ENCODE peak calls at places on chromosomes 6 and 20, in four cellular contexts. A is IMR-90; V is OCI-LY7; R is CD8-positive, alpha-beta T cell. B is an unnamed sample.

GRCh38 chr6:39251406-39251805 is 22.1 kb upstream of the KCNK5 start:
- DNase-seq in A (no peak), V (no peak), R (no peak), B (no peak)

GRCh38 chr6:134810402-134810801 is 139.5 kb downstream of the ALDH8A1 start:
- DNase-seq in A (peak), V (no peak), R (no peak), B (no peak)

GRCh38 chr20:24318569-24319352 is 150.7 kb upstream of the SYNDIG1 start:
- DNase-seq in A (no peak), V (no peak), R (no peak), B (no peak)

GRCh38 chr6:169589699-169590257 is 112.1 kb downstream of the WDR27 start:
- DNase-seq in A (no peak), V (no peak), R (no peak), B (no peak)

GRCh38 chr6:31972709-31973350 is 892 bp upstream of the DXO start:
- DNase-seq in A (peak), V (no peak), R (no peak), B (peak)

GRCh38 chr6:19945843-19946358 is 108.7 kb downstream of the ID4 start:
- DNase-seq in A (no peak), V (no peak), R (no peak), B (no peak)

GRCh38 chr6:117270121-117270959 is 5.0 kb downstream of the VGLL2 start:
- DNase-seq in A (no peak), V (no peak), R (no peak), B (no peak)

GRCh38 chr20:60431349-60431748 is 473.1 kb downstream of the CDH26 start:
- DNase-seq in A (no peak), V (no peak), R (no peak), B (no peak)

GRCh38 chr20:36469973-36470372 is 71.3 kb upstream of the MYL9 start:
- DNase-seq in A (no peak), V (no peak), R (no peak), B (no peak)

GRCh38 chr6:100906325-100906724 is 25.2 kb upstream of the ASCC3 start:
- DNase-seq in A (no peak), V (no peak), R (no peak), B (no peak)

GRCh38 chr6:139235666-139236065 is 56.1 kb downstream of the TXLNB start:
- DNase-seq in A (no peak), V (no peak), R (no peak), B (no peak)

GRCh38 chr6:139236105-139236504 is 55.7 kb downstream of the TXLNB start:
- DNase-seq in A (no peak), V (peak), R (no peak), B (no peak)

GRCh38 chr6:139231206-139231605 is 60.6 kb downstream of the TXLNB start:
- DNase-seq in A (peak), V (no peak), R (no peak), B (no peak)

DNA sequence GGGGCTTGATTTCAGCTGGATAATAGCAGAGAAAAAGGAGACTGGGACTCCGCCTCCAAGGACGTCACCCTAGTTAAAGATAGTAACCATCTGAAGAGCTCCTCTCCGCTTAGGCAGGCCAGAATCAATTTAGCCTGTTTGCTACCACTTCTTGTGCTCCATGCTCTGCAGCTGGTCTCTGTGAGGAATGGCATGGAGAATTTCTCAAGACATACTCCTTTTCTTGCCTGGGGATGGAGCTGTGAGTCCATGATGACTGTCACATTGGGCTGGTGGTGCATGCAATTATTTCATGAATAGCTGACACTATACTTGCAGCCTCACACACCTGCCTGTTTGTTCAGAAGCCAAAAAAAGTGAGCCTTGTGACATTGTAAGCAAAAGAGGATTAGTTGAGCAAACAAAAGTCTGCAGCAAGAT is 61.4 kb downstream of the TXLNB start:
- DNase-seq in A (peak), V (peak), R (no peak), B (no peak)
- TF ChIP-seq CTCF in A (peak), V (peak), R (no peak), B (no peak)

DNA sequence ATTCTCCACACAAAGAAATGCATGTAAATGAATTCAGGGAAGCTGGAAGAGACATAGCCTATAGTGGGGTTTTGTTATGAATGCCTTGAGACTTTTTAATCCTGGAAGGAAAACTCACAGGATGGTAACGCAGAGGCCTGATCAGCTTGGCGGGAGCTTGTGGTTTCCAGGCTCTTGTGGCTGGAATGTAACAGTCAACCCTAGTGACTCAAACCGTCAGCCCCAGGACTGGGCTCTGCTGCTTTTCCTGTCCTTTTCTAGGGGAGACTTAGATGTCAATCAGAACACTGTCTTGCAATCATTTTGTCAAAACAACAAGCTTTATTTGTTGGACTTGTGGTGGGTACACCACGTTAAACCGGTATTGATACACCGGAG is 34.9 kb downstream of the KIF25 start:
- DNase-seq in A (peak), V (no peak), R (no peak), B (no peak)
- TF ChIP-seq CTCF in A (peak), V (no peak), R (no peak), B (no peak)

GRCh38 chr20:38732981-38733380 is 8.7 kb downstream of the SLC32A1 start:
- DNase-seq in A (no peak), V (no peak), R (no peak), B (no peak)

GRCh38 chr20:38730989-38731737 is 6.9 kb downstream of the SLC32A1 start:
- DNase-seq in A (peak), V (peak), R (peak), B (peak)

GRCh38 chr20:38730167-38730988 is 6.1 kb downstream of the SLC32A1 start:
- DNase-seq in A (no peak), V (no peak), R (no peak), B (no peak)

GRCh38 chr20:38729767-38730166 is 5.5 kb downstream of the SLC32A1 start:
- DNase-seq in A (no peak), V (no peak), R (no peak), B (no peak)

DNA sequence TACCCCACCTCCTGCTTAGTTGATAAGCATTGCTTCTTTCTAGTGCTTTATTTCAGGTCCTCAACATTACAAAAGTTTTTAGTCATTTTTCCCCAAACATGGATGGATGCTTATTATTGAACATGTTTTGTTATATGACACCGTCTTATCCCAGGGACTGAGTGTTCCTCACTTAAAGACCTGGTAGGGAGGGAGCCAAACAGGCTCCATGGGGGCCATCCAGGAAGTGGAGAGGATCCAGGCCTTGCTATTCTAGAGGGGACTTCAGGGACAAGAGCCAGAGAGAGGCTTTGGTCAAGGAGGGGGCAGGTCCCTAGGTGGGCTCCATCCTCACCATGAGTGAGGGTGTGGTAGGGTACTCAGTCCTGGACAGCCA is 7.4 kb downstream of the SLC32A1 start:
- DNase-seq in A (no peak), V (no peak), R (no peak), B (no peak)
- TF ChIP-seq CTCF in A (no peak), V (peak), R (no peak), B (no peak)

GRCh38 chr6:111668410-111668809 is 62.7 kb upstream of the TRAF3IP2 start:
- DNase-seq in A (no peak), V (no peak), R (no peak), B (no peak)
- TF ChIP-seq CTCF in A (peak), V (no peak), R (no peak), B (no peak)